ENCODE peak calls at places on chromosomes 4 and X, in ten cellular contexts. One of them, this sample, is unnamed.

GRCh38 chr4:55758570-55758969 is 61.0 kb upstream of the EXOC1L start:
- DNase-seq in right lobe of liver: no peak
- DNase-seq in ovary: no peak
- DNase-seq in body of pancreas: peak; percentile 6
- DNase-seq in esophagus muscularis mucosa: no peak
- DNase-seq in gastrocnemius medialis: no peak
- DNase-seq in IMR-90: no peak
- DNase-seq in testis: no peak
- DNase-seq in adrenal gland: no peak
- DNase-seq in prostate gland: no peak
- DNase-seq in this sample: no peak

GRCh38 chr4:185839204-185839712 is 27.3 kb upstream of the SORBS2 start:
- DNase-seq in right lobe of liver: no peak
- DNase-seq in ovary: peak; percentile 47
- DNase-seq in body of pancreas: peak; percentile 52
- DNase-seq in esophagus muscularis mucosa: no peak
- DNase-seq in gastrocnemius medialis: peak; percentile 46
- DNase-seq in IMR-90: peak; percentile 91
- DNase-seq in testis: peak; percentile 51
- DNase-seq in adrenal gland: peak; percentile 77
- DNase-seq in prostate gland: no peak
- DNase-seq in this sample: no peak

GRCh38 chr4:152640058-152640921 is 39.5 kb downstream of the TMEM154 start:
- DNase-seq in right lobe of liver: no peak
- DNase-seq in ovary: peak; percentile 21
- DNase-seq in body of pancreas: peak; percentile 46
- DNase-seq in esophagus muscularis mucosa: no peak
- DNase-seq in gastrocnemius medialis: no peak
- DNase-seq in IMR-90: peak; percentile 28
- DNase-seq in testis: peak; percentile 30
- DNase-seq in adrenal gland: peak; percentile 27
- DNase-seq in prostate gland: no peak
- DNase-seq in this sample: no peak

GRCh38 chr4:173490256-173490655 is 39.8 kb downstream of the HAND2 start:
- DNase-seq in right lobe of liver: no peak
- DNase-seq in ovary: no peak
- DNase-seq in body of pancreas: no peak
- DNase-seq in esophagus muscularis mucosa: peak; percentile 72
- DNase-seq in gastrocnemius medialis: no peak
- DNase-seq in IMR-90: no peak
- DNase-seq in testis: no peak
- DNase-seq in adrenal gland: no peak
- DNase-seq in prostate gland: no peak
- DNase-seq in this sample: no peak

GRCh38 chr4:145618210-145618911 is 824 bp upstream of the MMAA start:
- DNase-seq in right lobe of liver: no peak
- DNase-seq in ovary: no peak
- DNase-seq in body of pancreas: no peak
- DNase-seq in esophagus muscularis mucosa: no peak
- DNase-seq in gastrocnemius medialis: no peak
- DNase-seq in IMR-90: no peak
- DNase-seq in testis: no peak
- DNase-seq in adrenal gland: no peak
- DNase-seq in prostate gland: no peak
- DNase-seq in this sample: no peak

GRCh38 chr4:143514432-143514831 is 930 bp downstream of the SMARCA5 start:
- DNase-seq in right lobe of liver: peak; percentile 49
- DNase-seq in ovary: peak; percentile 65
- DNase-seq in body of pancreas: peak; percentile 40
- DNase-seq in esophagus muscularis mucosa: no peak
- DNase-seq in gastrocnemius medialis: peak; percentile 35
- DNase-seq in IMR-90: peak; percentile 48
- DNase-seq in testis: peak; percentile 72
- DNase-seq in adrenal gland: peak; percentile 54
- DNase-seq in prostate gland: peak; percentile 29
- DNase-seq in this sample: no peak

GRCh38 chr4:2832309-2832980 is 11.2 kb upstream of the ADD1 start:
- DNase-seq in right lobe of liver: peak; percentile 43
- DNase-seq in ovary: no peak
- DNase-seq in body of pancreas: no peak
- DNase-seq in esophagus muscularis mucosa: no peak
- DNase-seq in gastrocnemius medialis: peak; percentile 8
- DNase-seq in IMR-90: no peak
- DNase-seq in testis: no peak
- DNase-seq in adrenal gland: no peak
- DNase-seq in prostate gland: no peak
- DNase-seq in this sample: no peak

GRCh38 chrX:53445977-53446376 is 11.8 kb upstream of the HSD17B10 start:
- DNase-seq in right lobe of liver: peak; percentile 49
- DNase-seq in ovary: no peak
- DNase-seq in body of pancreas: peak; percentile 29
- DNase-seq in esophagus muscularis mucosa: no peak
- DNase-seq in gastrocnemius medialis: peak; percentile 25
- DNase-seq in IMR-90: peak; percentile 30
- DNase-seq in testis: peak; percentile 37
- DNase-seq in adrenal gland: peak; percentile 51
- DNase-seq in prostate gland: no peak
- DNase-seq in this sample: no peak

GRCh38 chr4:157994863-157995262 is 178.0 kb downstream of the GASK1B start:
- DNase-seq in right lobe of liver: no peak
- DNase-seq in ovary: no peak
- DNase-seq in body of pancreas: peak; percentile 10
- DNase-seq in esophagus muscularis mucosa: no peak
- DNase-seq in gastrocnemius medialis: no peak
- DNase-seq in IMR-90: no peak
- DNase-seq in testis: no peak
- DNase-seq in adrenal gland: no peak
- DNase-seq in prostate gland: peak; percentile 32
- DNase-seq in this sample: no peak

GRCh38 chrX:53813663-53814440 is 127.3 kb upstream of the HUWE1 start:
- DNase-seq in right lobe of liver: no peak
- DNase-seq in ovary: no peak
- DNase-seq in body of pancreas: no peak
- DNase-seq in esophagus muscularis mucosa: no peak
- DNase-seq in gastrocnemius medialis: no peak
- DNase-seq in IMR-90: no peak
- DNase-seq in testis: no peak
- DNase-seq in adrenal gland: no peak
- DNase-seq in prostate gland: no peak
- DNase-seq in this sample: no peak

GRCh38 chr4:145828802-145829485 is 109.7 kb downstream of the ZNF827 start:
- DNase-seq in right lobe of liver: no peak
- DNase-seq in ovary: no peak
- DNase-seq in body of pancreas: no peak
- DNase-seq in esophagus muscularis mucosa: no peak
- DNase-seq in gastrocnemius medialis: no peak
- DNase-seq in IMR-90: no peak
- DNase-seq in testis: no peak
- DNase-seq in adrenal gland: no peak
- DNase-seq in prostate gland: no peak
- DNase-seq in this sample: no peak

GRCh38 chr4:147578057-147578476 is 39.1 kb upstream of the TMEM184C start:
- DNase-seq in right lobe of liver: no peak
- DNase-seq in ovary: no peak
- DNase-seq in body of pancreas: no peak
- DNase-seq in esophagus muscularis mucosa: no peak
- DNase-seq in gastrocnemius medialis: no peak
- DNase-seq in IMR-90: peak; percentile 99
- DNase-seq in testis: no peak
- DNase-seq in adrenal gland: peak; percentile 33
- DNase-seq in prostate gland: no peak
- DNase-seq in this sample: no peak

GRCh38 chr4:54063224-54063623 is 1.2 kb downstream of the CHIC2 start:
- DNase-seq in right lobe of liver: no peak
- DNase-seq in ovary: no peak
- DNase-seq in body of pancreas: no peak
- DNase-seq in esophagus muscularis mucosa: no peak
- DNase-seq in gastrocnemius medialis: no peak
- DNase-seq in IMR-90: peak; percentile 60
- DNase-seq in testis: no peak
- DNase-seq in adrenal gland: no peak
- DNase-seq in prostate gland: no peak
- DNase-seq in this sample: no peak

GRCh38 chr4:4259484-4260100 is 11.6 kb upstream of the TMEM128 start:
- DNase-seq in right lobe of liver: peak; percentile 87
- DNase-seq in ovary: no peak
- DNase-seq in body of pancreas: no peak
- DNase-seq in esophagus muscularis mucosa: no peak
- DNase-seq in gastrocnemius medialis: no peak
- DNase-seq in IMR-90: no peak
- DNase-seq in testis: no peak
- DNase-seq in adrenal gland: no peak
- DNase-seq in prostate gland: no peak
- DNase-seq in this sample: no peak

GRCh38 chr4:73860175-73860574 is 7.1 kb downstream of the PF4V1 start:
- DNase-seq in right lobe of liver: no peak
- DNase-seq in ovary: no peak
- DNase-seq in body of pancreas: no peak
- DNase-seq in esophagus muscularis mucosa: no peak
- DNase-seq in gastrocnemius medialis: no peak
- DNase-seq in IMR-90: no peak
- DNase-seq in testis: no peak
- DNase-seq in adrenal gland: no peak
- DNase-seq in prostate gland: no peak
- DNase-seq in this sample: no peak
- H3K27ac ChIP-seq in right lobe of liver: no peak overlapping the region
- H3K27ac ChIP-seq in ovary: no peak overlapping the region
- H3K27ac ChIP-seq in body of pancreas: no peak overlapping the region
- H3K27ac ChIP-seq in esophagus muscularis mucosa: no peak overlapping the region
- H3K27ac ChIP-seq in gastrocnemius medialis: no peak overlapping the region
- H3K27ac ChIP-seq in IMR-90: no peak overlapping the region
- H3K27ac ChIP-seq in testis: no peak overlapping the region
- H3K27ac ChIP-seq in adrenal gland: no peak overlapping the region
- H3K27ac ChIP-seq in prostate gland: no peak overlapping the region
- H3K27ac ChIP-seq in this sample: no peak overlapping the region

GRCh38 chrX:47145408-47146120 is 543 bp downstream of the RBM10 start:
- DNase-seq in right lobe of liver: no peak
- DNase-seq in ovary: no peak
- DNase-seq in body of pancreas: no peak
- DNase-seq in esophagus muscularis mucosa: no peak
- DNase-seq in gastrocnemius medialis: no peak
- DNase-seq in IMR-90: no peak
- DNase-seq in testis: peak; percentile 23
- DNase-seq in adrenal gland: no peak
- DNase-seq in prostate gland: peak; percentile 4
- DNase-seq in this sample: no peak
- TF ChIP-seq POLR2A in right lobe of liver: no peak
- TF ChIP-seq POLR2A in ovary: no peak
- TF ChIP-seq POLR2A in body of pancreas: no peak
- TF ChIP-seq POLR2A in esophagus muscularis mucosa: no peak
- TF ChIP-seq POLR2A in gastrocnemius medialis: no peak
- TF ChIP-seq POLR2A in IMR-90: no peak
- TF ChIP-seq POLR2A in testis: no peak
- TF ChIP-seq POLR2A in adrenal gland: no peak
- TF ChIP-seq POLR2A in prostate gland: no peak
- TF ChIP-seq POLR2A in this sample: no peak

DNA sequence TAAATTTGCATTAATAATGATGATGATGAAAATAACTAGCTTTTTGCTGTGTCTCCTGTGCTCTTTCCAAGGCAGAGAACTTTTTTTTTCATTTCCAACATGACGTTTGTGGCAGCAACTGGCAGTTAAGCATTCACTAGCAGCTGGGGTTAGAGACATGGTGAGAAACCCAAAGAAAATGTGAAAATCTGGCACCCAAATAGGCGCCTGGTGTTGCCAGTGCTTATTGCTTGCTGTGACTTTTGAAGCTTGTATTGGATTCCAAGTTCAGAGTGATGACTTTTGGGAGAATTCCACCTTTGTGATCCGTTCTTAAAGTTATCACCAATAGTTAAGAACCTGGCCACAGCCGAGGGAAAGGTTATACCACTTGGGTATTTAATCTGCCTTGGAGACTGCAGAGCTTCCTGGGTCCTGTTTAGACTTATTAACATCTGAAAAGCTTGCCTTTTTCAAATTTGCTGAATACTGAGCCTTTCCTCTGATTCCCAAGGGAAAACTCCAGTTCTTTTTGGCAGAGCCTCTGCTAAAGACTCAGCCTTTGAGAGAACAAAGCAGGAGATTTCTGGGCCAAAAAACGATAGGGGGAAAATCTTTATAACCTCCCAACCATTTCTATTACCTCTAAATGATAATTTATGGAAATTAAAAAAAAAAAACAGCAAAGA is 101.0 kb downstream of the OPHN1 start:
- DNase-seq in right lobe of liver: no peak
- DNase-seq in ovary: no peak
- DNase-seq in body of pancreas: no peak
- DNase-seq in esophagus muscularis mucosa: no peak
- DNase-seq in gastrocnemius medialis: peak; percentile 11
- DNase-seq in IMR-90: no peak
- DNase-seq in testis: no peak
- DNase-seq in adrenal gland: no peak
- DNase-seq in prostate gland: no peak
- DNase-seq in this sample: no peak
- H3K27ac ChIP-seq in right lobe of liver: no peak overlapping the region
- H3K27ac ChIP-seq in ovary: no peak overlapping the region
- H3K27ac ChIP-seq in body of pancreas: no peak overlapping the region
- H3K27ac ChIP-seq in esophagus muscularis mucosa: no peak overlapping the region
- H3K27ac ChIP-seq in gastrocnemius medialis: no peak overlapping the region
- H3K27ac ChIP-seq in IMR-90: no peak overlapping the region
- H3K27ac ChIP-seq in testis: no peak overlapping the region
- H3K27ac ChIP-seq in adrenal gland: no peak overlapping the region
- H3K27ac ChIP-seq in prostate gland: peak overlapping the region; percentile 22
- H3K27ac ChIP-seq in this sample: no peak overlapping the region

GRCh38 chrX:112844250-112844649 is 3.6 kb upstream of the AMOT start:
- DNase-seq in right lobe of liver: no peak
- DNase-seq in ovary: no peak
- DNase-seq in body of pancreas: no peak
- DNase-seq in esophagus muscularis mucosa: no peak
- DNase-seq in gastrocnemius medialis: no peak
- DNase-seq in IMR-90: peak; percentile 50
- DNase-seq in testis: no peak
- DNase-seq in adrenal gland: no peak
- DNase-seq in prostate gland: no peak
- DNase-seq in this sample: no peak

GRCh38 chrX:112839856-112840255 is 775 bp downstream of the AMOT start:
- DNase-seq in right lobe of liver: no peak
- DNase-seq in ovary: no peak
- DNase-seq in body of pancreas: no peak
- DNase-seq in esophagus muscularis mucosa: no peak
- DNase-seq in gastrocnemius medialis: no peak
- DNase-seq in IMR-90: no peak
- DNase-seq in testis: no peak
- DNase-seq in adrenal gland: no peak
- DNase-seq in prostate gland: no peak
- DNase-seq in this sample: no peak

GRCh38 chrX:112841820-112842157 is 1.2 kb upstream of the AMOT start:
- DNase-seq in right lobe of liver: no peak
- DNase-seq in ovary: no peak
- DNase-seq in body of pancreas: no peak
- DNase-seq in esophagus muscularis mucosa: no peak
- DNase-seq in gastrocnemius medialis: no peak
- DNase-seq in IMR-90: no peak
- DNase-seq in testis: no peak
- DNase-seq in adrenal gland: no peak
- DNase-seq in prostate gland: no peak
- DNase-seq in this sample: no peak

GRCh38 chrX:112840382-112841113 is at the start of gene AMOT:
- DNase-seq in right lobe of liver: peak; percentile 87
- DNase-seq in ovary: peak; percentile 81
- DNase-seq in body of pancreas: peak; percentile 79
- DNase-seq in esophagus muscularis mucosa: peak; percentile 92
- DNase-seq in gastrocnemius medialis: peak; percentile 71
- DNase-seq in IMR-90: peak; percentile 60
- DNase-seq in testis: peak; percentile 85
- DNase-seq in adrenal gland: peak; percentile 69
- DNase-seq in prostate gland: peak; percentile 79
- DNase-seq in this sample: no peak

GRCh38 chrX:112841114-112841819 is 636 bp upstream of the AMOT start:
- DNase-seq in right lobe of liver: peak; percentile 87
- DNase-seq in ovary: peak; percentile 84
- DNase-seq in body of pancreas: peak; percentile 91
- DNase-seq in esophagus muscularis mucosa: peak; percentile 92
- DNase-seq in gastrocnemius medialis: peak; percentile 83
- DNase-seq in IMR-90: peak; percentile 87
- DNase-seq in testis: peak; percentile 92
- DNase-seq in adrenal gland: peak; percentile 86
- DNase-seq in prostate gland: peak; percentile 85
- DNase-seq in this sample: peak; percentile 5
- TF ChIP-seq POLR2A in right lobe of liver: no peak
- TF ChIP-seq POLR2A in ovary: no peak
- TF ChIP-seq POLR2A in body of pancreas: peak; percentile 35
- TF ChIP-seq POLR2A in esophagus muscularis mucosa: no peak
- TF ChIP-seq POLR2A in gastrocnemius medialis: peak; percentile 18
- TF ChIP-seq POLR2A in IMR-90: no peak
- TF ChIP-seq POLR2A in testis: no peak
- TF ChIP-seq POLR2A in adrenal gland: no peak
- TF ChIP-seq POLR2A in prostate gland: peak; percentile 31
- TF ChIP-seq POLR2A in this sample: no peak